ENCODE peak calls at places on chromosomes 2 and 18, in six cellular contexts. One of them, this sample, is unnamed.

GRCh38 chr18:76948345-76948744 is 126.0 kb downstream of the ZNF236 start:
- DNase-seq in HepG2: no peak
- DNase-seq in AG04450: no peak
- DNase-seq in coronary artery: no peak
- DNase-seq in tibial artery: no peak
- DNase-seq in mesendoderm: no peak
- DNase-seq in this sample: no peak

GRCh38 chr18:67636597-67637385 is 120.3 kb upstream of the DSEL start:
- DNase-seq in HepG2: no peak
- DNase-seq in tibial artery: no peak
- DNase-seq in mesendoderm: no peak
- DNase-seq in coronary artery: no peak
- DNase-seq in AG04450: no peak
- DNase-seq in this sample: no peak

GRCh38 chr2:227536445-227536844 is 62.2 kb upstream of the SCYGR2 start:
- DNase-seq in tibial artery: no peak
- DNase-seq in AG04450: no peak
- DNase-seq in coronary artery: no peak
- DNase-seq in HepG2: peak; percentile 3
- DNase-seq in mesendoderm: no peak
- DNase-seq in this sample: no peak

GRCh38 chr2:150672311-150672710 is 184.8 kb upstream of the RND3 start:
- DNase-seq in tibial artery: no peak
- DNase-seq in HepG2: no peak
- DNase-seq in mesendoderm: no peak
- DNase-seq in coronary artery: no peak
- DNase-seq in AG04450: no peak
- DNase-seq in this sample: no peak

GRCh38 chr2:132503621-132504200 is 87.1 kb downstream of the GPR39 start:
- DNase-seq in AG04450: no peak
- DNase-seq in mesendoderm: peak; percentile 20
- DNase-seq in coronary artery: no peak
- DNase-seq in HepG2: no peak
- DNase-seq in tibial artery: no peak
- DNase-seq in this sample: no peak

GRCh38 chr2:149744845-149745244 is 157.3 kb upstream of the MMADHC start:
- DNase-seq in HepG2: no peak
- DNase-seq in coronary artery: no peak
- DNase-seq in mesendoderm: no peak
- DNase-seq in tibial artery: no peak
- DNase-seq in AG04450: no peak
- DNase-seq in this sample: no peak

GRCh38 chr2:164593959-164594358 is 27.3 kb downstream of the GRB14 start:
- DNase-seq in HepG2: no peak
- DNase-seq in coronary artery: no peak
- DNase-seq in AG04450: no peak
- DNase-seq in tibial artery: no peak
- DNase-seq in mesendoderm: no peak
- DNase-seq in this sample: no peak

GRCh38 chr2:223008936-223009335 is 43.1 kb upstream of the KCNE4 start:
- DNase-seq in mesendoderm: no peak
- DNase-seq in tibial artery: no peak
- DNase-seq in coronary artery: no peak
- DNase-seq in HepG2: no peak
- DNase-seq in AG04450: no peak
- DNase-seq in this sample: no peak

GRCh38 chr2:180873219-180873618 is 107.2 kb upstream of the UBE2E3 start:
- DNase-seq in HepG2: no peak
- DNase-seq in AG04450: no peak
- DNase-seq in tibial artery: no peak
- DNase-seq in mesendoderm: no peak
- DNase-seq in coronary artery: no peak
- DNase-seq in this sample: no peak

GRCh38 chr2:39530423-39530866 is 93.4 kb upstream of the MAP4K3 start:
- DNase-seq in tibial artery: no peak
- DNase-seq in coronary artery: no peak
- DNase-seq in HepG2: no peak
- DNase-seq in AG04450: no peak
- DNase-seq in mesendoderm: no peak
- DNase-seq in this sample: no peak

GRCh38 chr2:20452551-20452950 is 5.7 kb downstream of the RHOB start:
- DNase-seq in coronary artery: peak; percentile 84
- DNase-seq in tibial artery: peak; percentile 77
- DNase-seq in AG04450: no peak
- DNase-seq in HepG2: peak; percentile 65
- DNase-seq in mesendoderm: peak; percentile 92
- DNase-seq in this sample: no peak

GRCh38 chr2:2681611-2682295 is 350.7 kb upstream of the MYT1L start:
- DNase-seq in tibial artery: no peak
- DNase-seq in HepG2: no peak
- DNase-seq in mesendoderm: no peak
- DNase-seq in coronary artery: no peak
- DNase-seq in AG04450: no peak
- DNase-seq in this sample: no peak

GRCh38 chr2:236678307-236678975 is 108.8 kb downstream of the ACKR3 start:
- DNase-seq in mesendoderm: no peak
- DNase-seq in coronary artery: peak; percentile 62
- DNase-seq in HepG2: no peak
- DNase-seq in tibial artery: peak; percentile 64
- DNase-seq in AG04450: no peak
- DNase-seq in this sample: no peak

GRCh38 chr2:65057391-65058052 is 1.3 kb downstream of the CEP68 start:
- DNase-seq in AG04450: no peak
- DNase-seq in coronary artery: no peak
- DNase-seq in tibial artery: no peak
- DNase-seq in HepG2: peak; percentile 27
- DNase-seq in mesendoderm: no peak
- DNase-seq in this sample: no peak

GRCh38 chr2:69122271-69122670 is 109.3 kb downstream of the ANTXR1 start:
- DNase-seq in tibial artery: no peak
- DNase-seq in AG04450: no peak
- DNase-seq in coronary artery: no peak
- DNase-seq in mesendoderm: no peak
- DNase-seq in HepG2: no peak
- DNase-seq in this sample: no peak

GRCh38 chr2:178227187-178227586 is 32.9 kb downstream of the OSBPL6 start:
- DNase-seq in mesendoderm: no peak
- DNase-seq in HepG2: no peak
- DNase-seq in coronary artery: no peak
- DNase-seq in tibial artery: no peak
- DNase-seq in AG04450: no peak
- DNase-seq in this sample: no peak

GRCh38 chr2:112156152-112156986 is 18.2 kb downstream of the FBLN7 start:
- DNase-seq in tibial artery: peak; percentile 53
- DNase-seq in AG04450: no peak
- DNase-seq in coronary artery: peak; percentile 65
- DNase-seq in HepG2: peak; percentile 39
- DNase-seq in mesendoderm: no peak
- DNase-seq in this sample: no peak

GRCh38 chr2:68059769-68060525 is 2.9 kb downstream of the C1D start:
- DNase-seq in coronary artery: no peak
- DNase-seq in AG04450: no peak
- DNase-seq in tibial artery: no peak
- DNase-seq in mesendoderm: no peak
- DNase-seq in HepG2: no peak
- DNase-seq in this sample: no peak

GRCh38 chr2:68057658-68058396 is 5.0 kb downstream of the C1D start:
- DNase-seq in AG04450: no peak
- DNase-seq in HepG2: no peak
- DNase-seq in mesendoderm: peak; percentile 13
- DNase-seq in tibial artery: no peak
- DNase-seq in coronary artery: no peak
- DNase-seq in this sample: no peak

GRCh38 chr2:68060652-68061051 is 2.2 kb downstream of the C1D start:
- DNase-seq in coronary artery: no peak
- DNase-seq in AG04450: no peak
- DNase-seq in mesendoderm: no peak
- DNase-seq in HepG2: no peak
- DNase-seq in tibial artery: no peak
- DNase-seq in this sample: no peak

DNA sequence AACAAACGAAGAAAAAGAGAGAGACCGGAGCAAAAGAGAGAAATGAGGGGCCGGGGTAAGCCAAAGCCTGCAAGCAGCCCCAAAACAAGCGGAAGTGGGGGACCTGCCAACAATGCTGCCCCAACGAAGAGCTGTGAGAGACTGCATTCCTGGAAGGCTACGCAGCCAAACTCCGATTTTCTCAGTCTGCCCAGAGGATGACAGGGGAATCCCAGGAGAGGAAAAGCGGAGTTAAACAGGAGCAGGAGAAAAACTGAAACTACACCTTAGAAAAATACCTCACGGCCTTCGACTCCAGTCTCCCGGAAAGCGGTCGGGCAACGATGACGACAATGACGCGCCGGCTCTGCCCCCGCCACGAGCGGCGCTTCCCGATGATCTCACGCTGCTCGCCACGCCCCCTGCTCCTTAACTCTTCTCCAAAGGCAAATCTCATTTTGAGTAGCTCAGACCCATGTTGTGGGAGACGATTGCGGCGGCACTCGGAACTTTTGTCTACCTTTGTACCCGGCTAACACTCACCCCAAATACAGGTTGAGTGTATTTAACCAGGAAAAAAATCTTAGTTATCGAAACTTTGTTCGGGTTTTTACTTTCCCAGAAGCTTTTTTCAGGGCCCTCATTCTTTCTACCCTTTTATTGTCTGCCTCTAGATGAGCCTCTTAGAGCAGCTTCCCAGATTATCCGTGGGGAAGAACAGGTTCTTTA is at the start of gene C1D:
- DNase-seq in coronary artery: peak; percentile 95
- DNase-seq in HepG2: peak; percentile 87
- DNase-seq in tibial artery: peak; percentile 96
- DNase-seq in AG04450: peak; percentile 55
- DNase-seq in mesendoderm: peak; percentile 95
- DNase-seq in this sample: peak; percentile 97
- H3K27ac ChIP-seq in coronary artery: peak within 1 kb of the TSS; percentile 81
- H3K27ac ChIP-seq in HepG2: peak within 1 kb of the TSS; percentile 86
- H3K27ac ChIP-seq in tibial artery: peak within 1 kb of the TSS; percentile 90
- H3K27ac ChIP-seq in AG04450: peak within 1 kb of the TSS; percentile 96
- H3K27ac ChIP-seq in mesendoderm: peak within 1 kb of the TSS; percentile 86
- H3K27ac ChIP-seq in this sample: peak within 1 kb of the TSS; percentile 94

GRCh38 chr2:42932271-42933151 is 140.1 kb upstream of the HAAO start:
- DNase-seq in mesendoderm: no peak
- DNase-seq in HepG2: no peak
- DNase-seq in AG04450: no peak
- DNase-seq in tibial artery: no peak
- DNase-seq in coronary artery: no peak
- DNase-seq in this sample: no peak
- H3K27ac ChIP-seq in mesendoderm: peak overlapping the region; percentile 69
- H3K27ac ChIP-seq in HepG2: peak overlapping the region; percentile 14
- H3K27ac ChIP-seq in AG04450: peak overlapping the region; percentile 31
- H3K27ac ChIP-seq in tibial artery: peak overlapping the region; percentile 92
- H3K27ac ChIP-seq in coronary artery: peak overlapping the region; percentile 77
- H3K27ac ChIP-seq in this sample: no peak overlapping the region

GRCh38 chr2:240919786-240920782 is 13.9 kb downstream of the CROCC2 start:
- DNase-seq in AG04450: no peak
- DNase-seq in tibial artery: peak; percentile 58
- DNase-seq in HepG2: no peak
- DNase-seq in coronary artery: peak; percentile 72
- DNase-seq in mesendoderm: no peak
- DNase-seq in this sample: peak; percentile 3

GRCh38 chr2:240922234-240922981 is 16.3 kb downstream of the CROCC2 start:
- DNase-seq in mesendoderm: no peak
- DNase-seq in tibial artery: peak; percentile 62
- DNase-seq in AG04450: no peak
- DNase-seq in coronary artery: peak; percentile 69
- DNase-seq in HepG2: no peak
- DNase-seq in this sample: no peak

GRCh38 chr2:240921319-240922233 is 15.4 kb downstream of the CROCC2 start:
- DNase-seq in HepG2: no peak
- DNase-seq in AG04450: peak; percentile 90
- DNase-seq in tibial artery: peak; percentile 86
- DNase-seq in mesendoderm: no peak
- DNase-seq in coronary artery: peak; percentile 83
- DNase-seq in this sample: peak; percentile 85

GRCh38 chr2:240919161-240919781 is 13.1 kb downstream of the CROCC2 start:
- DNase-seq in tibial artery: peak; percentile 61
- DNase-seq in mesendoderm: no peak
- DNase-seq in coronary artery: peak; percentile 67
- DNase-seq in HepG2: no peak
- DNase-seq in AG04450: no peak
- DNase-seq in this sample: peak; percentile 45

DNA sequence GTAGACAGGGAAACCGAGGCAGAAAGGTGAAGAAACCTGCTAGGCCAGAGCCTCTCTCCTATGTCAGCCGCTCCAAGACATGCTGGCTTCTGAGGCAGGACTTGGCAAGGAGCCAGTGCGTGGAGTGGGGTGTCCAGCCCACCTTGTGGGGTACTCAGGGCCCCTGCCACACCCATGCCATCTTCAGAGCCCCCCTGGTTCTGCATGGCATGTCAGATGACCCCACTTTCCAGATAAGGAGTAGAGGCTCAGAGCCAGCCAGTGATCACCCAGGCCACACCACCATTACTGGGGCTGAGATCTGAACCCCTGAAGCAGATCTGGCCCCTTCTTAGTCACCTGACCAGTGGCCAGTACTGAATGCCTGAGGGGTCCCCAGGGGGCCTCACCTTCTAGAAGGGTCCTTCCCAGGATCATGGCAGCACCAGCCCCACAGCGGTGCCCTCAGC is 14.7 kb downstream of the CROCC2 start:
- DNase-seq in mesendoderm: no peak
- DNase-seq in HepG2: no peak
- DNase-seq in tibial artery: peak; percentile 63
- DNase-seq in coronary artery: no peak
- DNase-seq in AG04450: no peak
- DNase-seq in this sample: no peak
- H3K27ac ChIP-seq in mesendoderm: no peak overlapping the region
- H3K27ac ChIP-seq in HepG2: no peak overlapping the region
- H3K27ac ChIP-seq in tibial artery: peak overlapping the region; percentile 37
- H3K27ac ChIP-seq in coronary artery: peak overlapping the region; percentile 82
- H3K27ac ChIP-seq in AG04450: peak overlapping the region; percentile 99
- H3K27ac ChIP-seq in this sample: no peak overlapping the region

DNA sequence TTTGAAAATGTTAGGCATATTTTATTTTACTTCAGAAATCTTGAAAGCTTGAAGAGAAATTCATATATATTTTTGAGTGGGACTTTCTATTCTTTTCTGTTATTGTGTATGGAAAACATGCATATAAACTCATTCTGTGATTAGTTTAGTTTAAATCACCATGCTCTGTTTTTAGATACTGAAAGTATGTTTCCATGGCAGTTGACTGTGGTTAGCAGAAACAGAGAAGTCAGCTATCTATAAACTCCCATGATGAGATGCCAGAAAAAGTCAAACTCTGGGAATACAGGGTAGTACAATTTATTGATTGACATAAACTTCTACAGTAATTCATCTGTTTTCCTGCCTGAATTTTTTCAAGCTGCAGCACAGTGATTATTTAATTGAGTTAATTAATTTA is 905.3 kb upstream of the VRK2 start:
- DNase-seq in tibial artery: no peak
- DNase-seq in AG04450: no peak
- DNase-seq in mesendoderm: no peak
- DNase-seq in coronary artery: no peak
- DNase-seq in HepG2: no peak
- DNase-seq in this sample: no peak
- H3K27ac ChIP-seq in tibial artery: no peak overlapping the region
- H3K27ac ChIP-seq in AG04450: no peak overlapping the region
- H3K27ac ChIP-seq in mesendoderm: no peak overlapping the region
- H3K27ac ChIP-seq in coronary artery: no peak overlapping the region
- H3K27ac ChIP-seq in HepG2: no peak overlapping the region
- H3K27ac ChIP-seq in this sample: no peak overlapping the region

GRCh38 chr2:27823564-27823963 is 52.0 kb downstream of the MRPL33 start:
- DNase-seq in tibial artery: no peak
- DNase-seq in coronary artery: no peak
- DNase-seq in mesendoderm: no peak
- DNase-seq in HepG2: no peak
- DNase-seq in AG04450: no peak
- DNase-seq in this sample: no peak
- H3K27ac ChIP-seq in tibial artery: peak overlapping the region; percentile 65
- H3K27ac ChIP-seq in coronary artery: peak overlapping the region; percentile 58
- H3K27ac ChIP-seq in mesendoderm: no peak overlapping the region
- H3K27ac ChIP-seq in HepG2: no peak overlapping the region
- H3K27ac ChIP-seq in AG04450: no peak overlapping the region
- H3K27ac ChIP-seq in this sample: peak overlapping the region; percentile 74